ENCODE peak calls at places on chromosomes 7 and 10, in four cellular contexts. V is K562, A is HepG2, G is GM12878. M is an unnamed sample.

GRCh38 chr10:43204394-43204942 is 62.4 kb downstream of the RASGEF1A start:
- DNase-seq in V (no peak), A (no peak), G (no peak), M (no peak)

GRCh38 chr7:79709574-79710409 is 256.3 kb upstream of the MAGI2 start:
- DNase-seq in V (no peak), A (no peak), G (no peak), M (no peak)

GRCh38 chr7:18019562-18019961 is 8.1 kb downstream of the PRPS1L1 start:
- DNase-seq in V (no peak), A (no peak), G (no peak), M (no peak)

GRCh38 chr10:16996530-16996964 is 133.1 kb downstream of the CUBN start:
- DNase-seq in V (no peak), A (no peak), G (no peak), M (no peak)

GRCh38 chr10:12299222-12299973 is 49.9 kb upstream of the CAMK1D start:
- DNase-seq in V (no peak), A (no peak), G (no peak), M (no peak)

GRCh38 chr7:129952164-129952652 is 552 bp downstream of the UBE2H start:
- DNase-seq in V (peak), A (no peak), G (no peak), M (no peak)

GRCh38 chr10:77784856-77785255 is 141.7 kb downstream of the DLG5 start:
- DNase-seq in V (no peak), A (no peak), G (no peak), M (no peak)

GRCh38 chr7:6590645-6591110 is 857 bp downstream of the INTS15 start:
- DNase-seq in V (peak), A (no peak), G (no peak), M (no peak)

GRCh38 chr7:12477620-12478019 is 74.0 kb upstream of the VWDE start:
- DNase-seq in V (no peak), A (no peak), G (no peak), M (no peak)

GRCh38 chr10:129915526-129916378 is 48.3 kb downstream of the EBF3 start:
- DNase-seq in V (no peak), A (no peak), G (no peak), M (no peak)

GRCh38 chr7:25240896-25241295 is 12.6 kb upstream of the NPVF start:
- DNase-seq in V (no peak), A (no peak), G (no peak), M (no peak)

GRCh38 chr7:30887464-30887872 is 24.2 kb upstream of the AQP1 start:
- DNase-seq in V (no peak), A (no peak), G (no peak), M (no peak)

GRCh38 chr7:90607196-90607595 is 11.1 kb downstream of the CDK14 start:
- DNase-seq in V (no peak), A (no peak), G (no peak), M (no peak)

GRCh38 chr7:40329601-40330153 is 194.9 kb downstream of the SUGCT start:
- DNase-seq in V (peak), A (peak), G (no peak), M (no peak)

GRCh38 chr7:111388912-111389311 is 173.4 kb downstream of the IMMP2L start:
- DNase-seq in V (no peak), A (no peak), G (peak), M (no peak)

GRCh38 chr7:39595102-39595620 is 28.2 kb upstream of the RALA start:
- DNase-seq in V (peak), A (peak), G (no peak), M (no peak)

GRCh38 chr10:18144928-18145327 is 4.7 kb downstream of the CACNB2 start:
- DNase-seq in V (no peak), A (no peak), G (no peak), M (peak)

GRCh38 chr10:63887026-63887589 is 365.9 kb downstream of the REEP3 start:
- DNase-seq in V (peak), A (peak), G (no peak), M (peak)

GRCh38 chr7:28686418-28686800 is 271.7 kb downstream of the TRIL start:
- DNase-seq in V (peak), A (no peak), G (no peak), M (peak)

GRCh38 chr7:90655566-90655965 is 59.4 kb downstream of the CDK14 start:
- DNase-seq in V (no peak), A (no peak), G (no peak), M (no peak)

GRCh38 chr7:142581341-142581740 is 167.9 kb upstream of the PRSS1 start:
- DNase-seq in V (no peak), A (no peak), G (no peak), M (no peak)

GRCh38 chr10:184911-185310 is 49.7 kb downstream of the ZMYND11 start:
- DNase-seq in V (no peak), A (no peak), G (no peak), M (no peak)

GRCh38 chr10:5566606-5567005 is 41.8 kb downstream of the CALML3 start:
- DNase-seq in V (no peak), A (no peak), G (no peak), M (no peak)

GRCh38 chr10:100774876-100775275 is 29.5 kb downstream of the PAX2 start:
- DNase-seq in V (no peak), A (no peak), G (no peak), M (no peak)

GRCh38 chr7:70681111-70681846 is 450.7 kb upstream of the GALNT17 start:
- DNase-seq in V (no peak), A (no peak), G (no peak), M (no peak)

GRCh38 chr7:70678621-70679251 is 453.2 kb upstream of the GALNT17 start:
- DNase-seq in V (no peak), A (no peak), G (no peak), M (no peak)

GRCh38 chr7:70684173-70684572 is 447.8 kb upstream of the GALNT17 start:
- DNase-seq in V (no peak), A (no peak), G (no peak), M (no peak)

GRCh38 chr7:70679666-70680065 is 452.3 kb upstream of the GALNT17 start:
- DNase-seq in V (no peak), A (no peak), G (peak), M (no peak)

DNA sequence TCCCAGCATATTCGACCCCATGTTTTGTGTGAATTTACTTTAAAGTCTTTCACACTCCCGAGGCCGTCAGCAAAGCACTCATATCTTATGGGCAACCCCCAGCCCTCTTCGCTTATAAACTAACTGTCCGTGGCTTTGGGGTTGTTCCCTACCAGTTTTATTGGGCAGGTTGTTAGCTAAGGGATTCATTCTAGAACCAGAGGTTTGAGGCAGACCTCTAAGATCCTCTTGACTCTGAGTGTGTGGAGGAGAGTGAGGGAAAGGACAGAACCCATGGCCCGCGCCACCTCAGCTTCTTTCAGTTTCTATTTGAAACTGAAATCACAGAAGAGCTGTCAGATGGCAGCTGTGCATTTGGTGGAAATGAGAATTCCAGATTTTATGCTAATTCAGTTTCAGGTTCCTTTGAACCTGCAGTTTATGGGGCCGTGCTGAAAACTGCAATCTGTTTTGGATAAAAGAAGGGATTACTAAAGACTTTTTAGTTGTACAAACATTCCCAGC is 450.0 kb upstream of the GALNT17 start:
- DNase-seq in V (no peak), A (no peak), G (peak), M (no peak)
- TF ChIP-seq ETV6 in V (no peak), A (no peak), G (no peak), M (no peak)

DNA sequence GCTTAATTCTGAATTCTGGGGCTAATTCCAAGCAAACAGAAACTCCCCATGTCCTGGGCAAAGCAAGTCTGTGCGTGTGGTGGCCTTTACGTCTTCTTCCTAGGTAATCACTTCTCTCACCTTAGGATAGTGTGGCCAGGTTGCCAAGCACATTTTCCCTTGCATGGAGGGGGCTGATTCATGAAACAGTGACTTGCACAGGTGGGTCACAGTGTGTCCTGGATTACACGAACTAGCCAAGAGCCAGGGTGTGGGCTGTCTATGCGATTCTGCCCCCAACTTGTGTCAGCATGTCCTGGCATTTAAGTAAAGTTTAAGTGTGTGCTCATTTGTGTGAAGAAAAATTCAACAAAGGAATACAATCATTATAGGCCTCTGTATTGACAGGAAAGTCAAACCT is 18.5 kb upstream of the SEM1 start:
- DNase-seq in V (no peak), A (no peak), G (no peak), M (no peak)
- TF ChIP-seq ETV6 in V (no peak), A (no peak), G (no peak), M (no peak)

DNA sequence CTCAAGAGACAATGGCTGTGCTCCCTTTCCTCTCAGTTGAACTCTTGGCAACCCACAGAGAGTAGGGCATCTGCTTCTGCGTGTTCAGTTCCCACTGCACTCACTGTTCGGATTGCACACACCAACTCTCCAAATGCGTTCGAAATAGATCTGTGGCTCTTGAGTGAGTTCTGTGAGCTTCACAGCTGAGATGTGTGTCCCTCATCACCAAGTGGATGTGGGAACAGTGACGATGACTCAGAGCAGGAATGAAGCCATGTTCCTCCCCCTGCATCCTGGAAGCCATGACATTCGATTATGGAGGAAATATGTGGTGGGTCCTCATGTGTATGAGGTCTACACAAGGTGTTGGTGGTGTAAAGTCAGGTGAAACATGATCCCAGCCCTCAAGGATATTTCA is 62.8 kb upstream of the EGFR start:
- DNase-seq in V (no peak), A (no peak), G (no peak), M (no peak)
- TF ChIP-seq ETV6 in V (no peak), A (no peak), G (no peak), M (no peak)

DNA sequence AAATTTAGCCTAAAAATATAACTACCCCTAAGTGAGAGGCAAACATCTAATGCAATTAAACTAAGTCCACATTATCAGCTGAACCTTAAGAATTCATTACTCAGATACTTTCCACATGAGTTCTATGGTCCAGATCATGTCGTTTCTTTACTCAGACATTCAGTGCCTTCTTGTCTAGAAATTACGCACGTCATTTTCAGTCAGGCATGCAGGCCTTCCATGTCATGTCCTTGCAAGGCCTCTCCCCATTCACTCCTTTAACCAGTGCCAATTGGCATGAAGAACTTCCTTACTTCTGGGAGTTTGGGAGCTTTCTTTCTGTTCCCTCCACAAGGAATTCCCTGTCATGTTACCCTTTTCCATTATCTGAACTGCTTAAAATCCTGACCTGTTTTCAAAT is 118.8 kb downstream of the NRP1 start:
- DNase-seq in V (no peak), A (no peak), G (no peak), M (no peak)
- TF ChIP-seq ETV6 in V (no peak), A (no peak), G (no peak), M (no peak)

GRCh38 chr7:157513162-157513621 is 176.4 kb downstream of the DNAJB6 start:
- DNase-seq in V (peak), A (no peak), G (no peak), M (no peak)
- TF ChIP-seq ETV6 in V (no peak), A (no peak), G (no peak), M (no peak)

DNA sequence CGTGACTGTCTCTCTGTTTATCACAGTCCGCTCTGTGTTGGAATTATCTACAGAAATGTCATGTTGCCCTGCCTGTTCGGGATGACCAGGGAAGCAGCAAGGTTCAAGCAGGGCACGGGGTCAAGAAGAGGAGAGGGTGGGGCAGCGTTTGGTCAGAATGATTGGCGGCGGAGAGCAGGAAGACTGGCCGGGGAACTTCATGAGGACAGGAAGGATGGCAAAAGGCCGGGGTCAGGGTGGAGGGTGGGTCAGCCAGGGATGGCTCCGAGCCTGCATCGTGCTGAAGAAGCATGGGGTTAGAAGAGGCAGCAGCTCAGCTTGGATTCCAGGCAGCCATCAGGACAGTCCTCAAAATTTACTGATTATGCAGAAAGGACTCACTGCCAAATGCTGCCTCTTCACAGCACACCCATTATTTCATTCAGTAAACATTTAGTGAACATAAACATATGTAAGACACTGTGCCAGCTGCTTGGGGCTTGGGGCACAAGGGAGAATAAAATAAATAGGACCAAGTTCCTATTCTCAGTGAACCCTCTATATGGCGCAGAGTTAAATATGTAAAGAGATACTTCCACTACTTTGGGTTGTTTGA is 42.8 kb downstream of the WNT2 start:
- DNase-seq in V (peak), A (no peak), G (no peak), M (no peak)
- TF ChIP-seq ETV6 in V (no peak), A (no peak), G (no peak), M (no peak)

DNA sequence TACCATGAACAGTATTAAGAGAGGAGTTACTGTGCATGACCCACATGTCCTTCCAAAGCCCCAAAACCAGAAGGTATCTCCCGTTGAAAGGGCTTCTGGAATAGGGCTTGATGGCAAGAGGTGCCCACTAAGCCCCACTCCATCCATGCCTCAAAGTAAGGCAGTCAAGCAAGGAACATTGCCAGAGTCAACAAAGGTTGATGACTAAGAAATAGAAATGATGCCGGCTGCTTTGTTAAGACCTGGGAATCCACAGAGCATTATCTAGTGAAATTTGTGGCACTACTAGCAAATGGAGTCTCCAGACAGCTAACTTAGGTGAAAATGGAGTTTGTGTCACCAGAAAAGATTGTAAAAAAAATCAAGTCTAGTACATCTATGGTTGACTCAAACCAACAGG is 6.2 kb downstream of the SFR1 start:
- DNase-seq in V (no peak), A (no peak), G (no peak), M (no peak)
- TF ChIP-seq ETV6 in V (no peak), A (no peak), G (no peak), M (no peak)

DNA sequence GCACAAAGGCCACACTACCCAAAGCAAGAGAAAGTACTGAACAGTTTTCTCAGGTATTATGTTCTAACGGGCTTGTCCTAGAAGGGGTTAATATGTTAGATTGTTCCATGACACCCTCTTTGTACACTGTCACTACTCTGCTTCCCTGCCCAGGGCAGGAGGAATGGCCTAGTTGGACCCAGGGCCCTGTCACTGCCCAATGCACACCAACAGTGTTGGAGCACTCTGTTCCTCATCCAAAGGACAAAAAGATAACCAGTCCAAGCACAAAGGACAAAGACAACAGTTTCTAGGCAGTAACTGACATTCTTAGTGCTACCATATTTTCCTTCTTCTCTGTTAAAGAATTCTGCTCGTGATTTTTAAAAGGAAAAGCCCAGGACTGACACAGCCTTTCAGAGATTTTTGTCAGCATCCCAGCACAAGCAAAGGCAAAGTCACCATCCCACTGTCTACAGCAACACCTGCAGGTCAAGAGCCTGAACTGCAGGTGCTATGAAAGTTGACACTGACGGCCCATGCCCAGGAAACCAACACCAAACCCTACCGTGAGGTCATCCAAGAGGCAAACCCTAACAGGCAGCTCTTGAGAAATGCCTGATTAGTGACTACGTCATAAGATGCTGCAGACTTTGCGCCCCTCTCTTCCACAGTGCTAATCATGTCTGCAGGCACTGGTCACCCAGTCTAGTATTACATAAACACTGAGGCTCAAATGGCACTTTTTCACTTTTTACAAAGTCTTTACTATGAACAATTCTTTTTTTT is 13.2 kb downstream of the NUDCD3 start:
- DNase-seq in V (peak), A (peak), G (peak), M (peak)
- TF ChIP-seq ETV6 in V (no peak), A (no peak), G (no peak), M (no peak)

DNA sequence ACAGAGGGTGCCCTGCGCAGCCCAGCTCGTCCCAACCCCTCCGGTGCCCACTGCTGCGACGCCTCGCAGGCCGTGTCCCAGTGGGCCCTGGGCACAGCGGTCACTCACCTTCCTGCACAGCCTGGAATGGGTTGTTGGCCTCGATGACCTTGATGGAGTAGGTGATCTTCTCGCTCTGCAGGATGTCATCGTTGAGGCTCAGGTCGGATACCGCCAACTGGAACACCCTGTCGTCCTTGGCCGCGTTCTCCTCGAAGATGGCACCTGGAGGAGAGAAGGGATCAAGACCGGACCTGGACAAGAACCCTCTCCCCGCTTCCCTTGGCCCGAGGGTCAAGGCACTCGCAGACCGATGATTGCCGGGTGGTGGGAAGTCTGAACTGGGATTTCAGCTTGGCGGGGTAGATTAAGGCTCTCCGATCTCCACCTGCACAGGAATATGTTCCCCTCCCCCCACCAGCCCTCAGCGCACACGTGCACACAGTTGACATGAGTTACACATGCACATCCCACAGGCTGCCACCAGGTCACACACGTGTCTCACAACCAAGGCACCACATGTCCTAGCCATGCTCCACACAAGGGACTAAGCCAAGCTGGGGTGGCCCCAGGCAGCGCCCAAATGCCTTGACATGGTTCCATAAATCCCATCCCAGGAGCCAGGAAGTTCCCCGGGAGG is 2.6 kb downstream of the GRID1 start:
- DNase-seq in V (no peak), A (no peak), G (no peak), M (peak)
- TF ChIP-seq ETV6 in V (no peak), A (no peak), G (no peak), M (no peak)

GRCh38 chr10:52249850-52250395 is 64.2 kb upstream of the DKK1 start:
- DNase-seq in V (no peak), A (no peak), G (no peak), M (no peak)
- TF ChIP-seq ETV6 in V (no peak), A (no peak), G (no peak), M (no peak)

M was measured in WTC11.